ENCODE peak calls at places on chromosomes 1 and 21, in seven cellular contexts. One of them, this sample, is unnamed.

GRCh38 chr1:221454096-221454495 is 287.8 kb downstream of the DUSP10 start:
- DNase-seq in spleen: no peak
- DNase-seq in HCT116: no peak
- DNase-seq in H1: no peak
- DNase-seq in breast epithelium: no peak
- DNase-seq in esophagus muscularis mucosa: no peak
- DNase-seq in transverse colon: no peak
- DNase-seq in this sample: no peak

GRCh38 chr21:33943293-33943692 is 27.7 kb upstream of the ATP5PO start:
- DNase-seq in H1: no peak
- DNase-seq in transverse colon: no peak
- DNase-seq in breast epithelium: no peak
- DNase-seq in esophagus muscularis mucosa: no peak
- DNase-seq in spleen: no peak
- DNase-seq in HCT116: no peak
- DNase-seq in this sample: no peak

GRCh38 chr1:46535063-46535462 is 16.4 kb downstream of the KNCN start:
- DNase-seq in HCT116: peak; percentile 48
- DNase-seq in H1: no peak
- DNase-seq in spleen: no peak
- DNase-seq in esophagus muscularis mucosa: no peak
- DNase-seq in transverse colon: peak; percentile 42
- DNase-seq in breast epithelium: no peak
- DNase-seq in this sample: no peak

GRCh38 chr1:24463756-24464377 is 38.8 kb upstream of the RCAN3 start:
- DNase-seq in HCT116: no peak
- DNase-seq in transverse colon: no peak
- DNase-seq in breast epithelium: no peak
- DNase-seq in spleen: no peak
- DNase-seq in H1: peak; percentile 65
- DNase-seq in esophagus muscularis mucosa: no peak
- DNase-seq in this sample: no peak

GRCh38 chr1:169236143-169236542 is 129.7 kb downstream of the ATP1B1 start:
- DNase-seq in H1: no peak
- DNase-seq in transverse colon: no peak
- DNase-seq in spleen: no peak
- DNase-seq in esophagus muscularis mucosa: no peak
- DNase-seq in breast epithelium: no peak
- DNase-seq in HCT116: no peak
- DNase-seq in this sample: no peak

GRCh38 chr1:41537788-41538351 is 53.4 kb upstream of the EDN2 start:
- DNase-seq in H1: no peak
- DNase-seq in breast epithelium: peak; percentile 25
- DNase-seq in esophagus muscularis mucosa: no peak
- DNase-seq in transverse colon: peak; percentile 58
- DNase-seq in HCT116: no peak
- DNase-seq in spleen: peak; percentile 53
- DNase-seq in this sample: peak; percentile 50

GRCh38 chr1:65581120-65581519 is 160.7 kb downstream of the LEPR start:
- DNase-seq in transverse colon: no peak
- DNase-seq in spleen: no peak
- DNase-seq in breast epithelium: no peak
- DNase-seq in esophagus muscularis mucosa: no peak
- DNase-seq in H1: no peak
- DNase-seq in HCT116: no peak
- DNase-seq in this sample: no peak

GRCh38 chr1:17550684-17551584 is 11.4 kb downstream of the ARHGEF10L start:
- DNase-seq in esophagus muscularis mucosa: no peak
- DNase-seq in breast epithelium: no peak
- DNase-seq in HCT116: no peak
- DNase-seq in spleen: no peak
- DNase-seq in transverse colon: no peak
- DNase-seq in H1: no peak
- DNase-seq in this sample: no peak

GRCh38 chr21:31730687-31731111 is 1.2 kb downstream of the SCAF4 start:
- DNase-seq in HCT116: no peak
- DNase-seq in H1: peak; percentile 70
- DNase-seq in esophagus muscularis mucosa: no peak
- DNase-seq in spleen: no peak
- DNase-seq in breast epithelium: no peak
- DNase-seq in transverse colon: no peak
- DNase-seq in this sample: no peak

GRCh38 chr1:70818391-70818790 is 229.2 kb downstream of the PTGER3 start:
- DNase-seq in HCT116: no peak
- DNase-seq in esophagus muscularis mucosa: no peak
- DNase-seq in transverse colon: no peak
- DNase-seq in H1: no peak
- DNase-seq in breast epithelium: no peak
- DNase-seq in spleen: no peak
- DNase-seq in this sample: no peak

GRCh38 chr1:85202864-85203255 is 2.0 kb upstream of the SYDE2 start:
- DNase-seq in breast epithelium: no peak
- DNase-seq in H1: no peak
- DNase-seq in transverse colon: no peak
- DNase-seq in HCT116: no peak
- DNase-seq in spleen: no peak
- DNase-seq in esophagus muscularis mucosa: no peak
- DNase-seq in this sample: no peak
- H3K4me1 ChIP-seq in breast epithelium: no peaks in the 10 kb centered on the region
- H3K4me1 ChIP-seq in H1: no peaks in the 10 kb centered on the region
- H3K4me1 ChIP-seq in transverse colon: peaks cover 21% of the 10 kb centered on the region
- H3K4me1 ChIP-seq in HCT116: peaks cover 16% of the 10 kb centered on the region
- H3K4me1 ChIP-seq in spleen: peaks cover 24% of the 10 kb centered on the region
- H3K4me1 ChIP-seq in esophagus muscularis mucosa: peaks cover 27% of the 10 kb centered on the region
- H3K4me1 ChIP-seq in this sample: peaks cover 12% of the 10 kb centered on the region

GRCh38 chr1:40384887-40385286 is 11.4 kb downstream of the SMAP2 start:
- DNase-seq in esophagus muscularis mucosa: no peak
- DNase-seq in HCT116: no peak
- DNase-seq in H1: no peak
- DNase-seq in breast epithelium: no peak
- DNase-seq in spleen: no peak
- DNase-seq in transverse colon: no peak
- DNase-seq in this sample: no peak

GRCh38 chr1:40384413-40384762 is 10.9 kb downstream of the SMAP2 start:
- DNase-seq in esophagus muscularis mucosa: no peak
- DNase-seq in H1: no peak
- DNase-seq in transverse colon: no peak
- DNase-seq in breast epithelium: no peak
- DNase-seq in spleen: no peak
- DNase-seq in HCT116: no peak
- DNase-seq in this sample: peak; percentile 48

GRCh38 chr1:40386796-40387195 is 13.3 kb downstream of the SMAP2 start:
- DNase-seq in transverse colon: no peak
- DNase-seq in HCT116: no peak
- DNase-seq in H1: no peak
- DNase-seq in spleen: no peak
- DNase-seq in esophagus muscularis mucosa: no peak
- DNase-seq in breast epithelium: no peak
- DNase-seq in this sample: no peak

GRCh38 chr1:40386311-40386778 is 12.8 kb downstream of the SMAP2 start:
- DNase-seq in transverse colon: no peak
- DNase-seq in esophagus muscularis mucosa: no peak
- DNase-seq in spleen: no peak
- DNase-seq in breast epithelium: no peak
- DNase-seq in HCT116: no peak
- DNase-seq in H1: no peak
- DNase-seq in this sample: no peak

DNA sequence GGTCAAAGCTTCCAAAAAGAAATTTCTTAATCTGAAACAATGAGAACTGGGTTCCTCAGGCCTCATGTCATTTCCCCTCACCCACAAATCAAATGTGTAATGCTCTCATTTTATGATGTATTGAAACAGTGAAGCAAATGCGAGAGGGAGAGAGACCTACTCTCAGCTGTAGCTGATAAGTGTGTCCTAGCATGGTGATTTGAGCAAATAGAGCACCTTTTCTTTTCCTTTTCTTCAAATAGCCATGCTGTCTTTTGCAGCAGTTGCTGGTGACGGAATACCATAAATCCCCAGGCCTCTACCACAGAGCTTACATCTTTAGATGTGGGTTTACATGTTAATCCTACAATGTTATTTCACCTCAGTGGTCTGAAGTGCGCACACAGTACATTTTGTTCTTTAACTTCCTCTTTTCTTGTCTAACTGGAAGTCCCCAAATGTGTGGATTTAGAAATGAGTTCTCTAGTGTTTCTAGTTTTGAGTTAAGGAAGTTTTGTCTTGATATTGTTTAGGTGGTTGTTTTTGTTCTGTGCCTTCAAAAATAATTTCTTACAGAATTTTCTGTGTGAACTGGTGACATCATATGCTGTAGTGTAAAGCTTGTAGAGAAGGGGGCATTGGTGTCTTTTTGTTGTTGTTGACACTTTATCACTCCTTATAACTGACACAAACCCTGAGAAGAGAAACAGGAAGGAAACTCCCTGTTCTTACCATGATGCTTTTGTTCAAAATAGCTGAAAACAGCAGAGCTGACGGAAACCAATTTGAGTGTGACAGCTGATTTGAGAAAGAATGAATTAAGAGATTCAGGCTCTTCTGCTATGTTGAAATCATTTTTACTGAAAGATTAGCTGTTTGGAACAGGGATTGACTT is 12.1 kb downstream of the SMAP2 start:
- DNase-seq in esophagus muscularis mucosa: no peak
- DNase-seq in transverse colon: peak; percentile 43
- DNase-seq in H1: no peak
- DNase-seq in breast epithelium: no peak
- DNase-seq in spleen: no peak
- DNase-seq in HCT116: no peak
- DNase-seq in this sample: no peak
- TF ChIP-seq POLR2AphosphoS5 in esophagus muscularis mucosa: no peak
- TF ChIP-seq POLR2AphosphoS5 in transverse colon: peak; percentile 67
- TF ChIP-seq POLR2AphosphoS5 in H1: no peak
- TF ChIP-seq POLR2AphosphoS5 in breast epithelium: no peak
- TF ChIP-seq POLR2AphosphoS5 in spleen: no peak
- TF ChIP-seq POLR2AphosphoS5 in HCT116: no peak
- TF ChIP-seq POLR2AphosphoS5 in this sample: peak; percentile 25

GRCh38 chr1:42958488-42959317 is at the start of gene SLC2A1:
- DNase-seq in breast epithelium: peak; percentile 86
- DNase-seq in H1: peak; percentile 90
- DNase-seq in transverse colon: peak; percentile 94
- DNase-seq in HCT116: peak; percentile 89
- DNase-seq in spleen: peak; percentile 99
- DNase-seq in esophagus muscularis mucosa: peak; percentile 98
- DNase-seq in this sample: peak; percentile 93

GRCh38 chr1:42957880-42958487 is 684 bp downstream of the SLC2A1 start:
- DNase-seq in HCT116: no peak
- DNase-seq in esophagus muscularis mucosa: no peak
- DNase-seq in H1: no peak
- DNase-seq in spleen: peak; percentile 91
- DNase-seq in transverse colon: peak; percentile 62
- DNase-seq in breast epithelium: peak; percentile 67
- DNase-seq in this sample: peak; percentile 37

GRCh38 chr1:42957229-42957879 is 1.3 kb downstream of the SLC2A1 start:
- DNase-seq in HCT116: no peak
- DNase-seq in transverse colon: peak; percentile 67
- DNase-seq in spleen: peak; percentile 78
- DNase-seq in breast epithelium: no peak
- DNase-seq in esophagus muscularis mucosa: no peak
- DNase-seq in H1: no peak
- DNase-seq in this sample: peak; percentile 71

GRCh38 chr1:42955311-42956063 is 3.2 kb downstream of the SLC2A1 start:
- DNase-seq in esophagus muscularis mucosa: no peak
- DNase-seq in HCT116: no peak
- DNase-seq in transverse colon: no peak
- DNase-seq in spleen: no peak
- DNase-seq in H1: no peak
- DNase-seq in breast epithelium: no peak
- DNase-seq in this sample: no peak

DNA sequence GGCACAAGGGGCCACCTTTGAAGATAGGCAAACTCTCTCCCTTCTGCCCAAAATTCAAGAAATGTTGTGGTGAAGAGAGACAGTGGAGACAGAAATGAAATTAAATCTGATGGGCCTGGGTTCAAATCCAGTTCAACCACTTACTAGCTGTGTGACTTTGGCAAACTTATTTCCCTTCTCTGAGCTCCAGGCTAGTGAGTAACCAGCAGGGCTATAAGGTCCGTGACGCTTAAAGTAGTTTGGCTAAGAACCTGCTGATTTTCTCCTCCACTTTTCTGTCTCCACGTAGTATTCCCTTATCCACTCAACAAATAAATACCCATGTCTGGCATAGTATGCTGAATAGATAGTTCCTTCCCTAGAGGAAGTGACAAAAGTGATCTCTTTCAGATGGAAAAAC is 1.9 kb downstream of the SLC2A1 start:
- DNase-seq in HCT116: no peak
- DNase-seq in breast epithelium: no peak
- DNase-seq in spleen: no peak
- DNase-seq in esophagus muscularis mucosa: no peak
- DNase-seq in transverse colon: no peak
- DNase-seq in H1: no peak
- DNase-seq in this sample: no peak
- H3K4me1 ChIP-seq in HCT116: peaks cover 80% of the 10 kb centered on the region
- H3K4me1 ChIP-seq in breast epithelium: peaks cover 3% of the 10 kb centered on the region
- H3K4me1 ChIP-seq in spleen: peaks cover 71% of the 10 kb centered on the region
- H3K4me1 ChIP-seq in esophagus muscularis mucosa: peaks cover 67% of the 10 kb centered on the region
- H3K4me1 ChIP-seq in transverse colon: peaks cover 22% of the 10 kb centered on the region
- H3K4me1 ChIP-seq in H1: peaks cover 23% of the 10 kb centered on the region
- H3K4me1 ChIP-seq in this sample: peaks cover 21% of the 10 kb centered on the region

GRCh38 chr21:43362306-43362927 is 64.5 kb downstream of the SIK1 start:
- DNase-seq in spleen: peak; percentile 95
- DNase-seq in HCT116: no peak
- DNase-seq in transverse colon: peak; percentile 77
- DNase-seq in esophagus muscularis mucosa: no peak
- DNase-seq in H1: no peak
- DNase-seq in breast epithelium: no peak
- DNase-seq in this sample: peak; percentile 59
- TF ChIP-seq POLR2AphosphoS5 in spleen: peak; percentile 89
- TF ChIP-seq POLR2AphosphoS5 in HCT116: no peak
- TF ChIP-seq POLR2AphosphoS5 in transverse colon: peak; percentile 17
- TF ChIP-seq POLR2AphosphoS5 in esophagus muscularis mucosa: peak; percentile 55
- TF ChIP-seq POLR2AphosphoS5 in H1: no peak
- TF ChIP-seq POLR2AphosphoS5 in breast epithelium: peak; percentile 12
- TF ChIP-seq POLR2AphosphoS5 in this sample: peak; percentile 61

DNA sequence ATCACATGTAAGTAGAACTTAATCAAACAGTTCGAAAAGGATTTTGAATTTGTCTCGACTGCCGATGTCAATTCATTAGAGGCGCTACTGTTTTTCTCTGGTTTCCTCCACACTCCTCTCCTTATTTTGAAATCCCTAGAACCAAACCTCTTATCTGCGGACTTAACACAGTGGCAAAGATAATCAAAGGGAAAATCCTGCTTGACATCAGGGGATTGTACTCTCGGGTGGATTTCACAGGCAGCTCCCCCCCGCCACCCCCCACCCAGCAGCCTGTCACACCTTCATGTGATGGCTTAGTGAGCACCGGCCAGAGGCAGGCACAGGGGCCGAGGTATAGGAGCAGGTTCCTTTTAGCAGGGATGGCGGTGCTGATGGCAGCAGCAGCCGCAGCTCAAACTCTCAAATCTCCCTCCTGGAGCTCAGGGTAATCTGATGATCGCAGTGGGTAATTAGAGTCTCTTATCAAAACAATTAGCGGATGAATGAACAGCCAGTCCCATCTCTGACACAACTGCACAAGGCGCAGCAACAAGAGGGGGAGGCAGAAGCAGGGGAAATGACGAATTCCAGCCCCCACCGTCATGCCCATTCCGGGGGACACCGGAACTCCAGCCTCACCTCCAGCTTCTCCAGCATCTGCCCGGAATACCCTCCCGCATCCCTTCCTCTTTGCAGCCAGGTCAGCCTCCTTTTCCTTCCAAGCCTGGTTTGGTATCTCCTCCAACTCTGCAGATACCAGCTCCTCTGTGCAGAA is 80.3 kb downstream of the SSBP3 start:
- DNase-seq in HCT116: no peak
- DNase-seq in breast epithelium: no peak
- DNase-seq in spleen: no peak
- DNase-seq in H1: no peak
- DNase-seq in esophagus muscularis mucosa: no peak
- DNase-seq in transverse colon: no peak
- DNase-seq in this sample: no peak
- H3K4me1 ChIP-seq in HCT116: no peaks in the 10 kb centered on the region
- H3K4me1 ChIP-seq in breast epithelium: peaks cover 19% of the 10 kb centered on the region
- H3K4me1 ChIP-seq in spleen: peaks cover 13% of the 10 kb centered on the region
- H3K4me1 ChIP-seq in H1: peaks cover 36% of the 10 kb centered on the region
- H3K4me1 ChIP-seq in esophagus muscularis mucosa: peaks cover 94% of the 10 kb centered on the region
- H3K4me1 ChIP-seq in transverse colon: peaks cover 60% of the 10 kb centered on the region
- H3K4me1 ChIP-seq in this sample: peaks cover 63% of the 10 kb centered on the region

This sample was measured in upper lobe of left lung.